ENCODE peak calls at places on chromosomes 12 and 14, in nine cellular contexts. C, O, Q, T, M, P, E, Y and J are unnamed samples. For H3K36me3, the result is how much of the 10 kb centered on the place peaks cover.

GRCh38 chr12:74365178-74365964 is 172.3 kb upstream of the ATXN7L3B start:
- DNase-seq in C (peak), O (no peak), Q (no peak), T (no peak), M (no peak), P (no peak), E (peak), Y (peak), J (no peak)

GRCh38 chr12:31773867-31774266 is 45.0 kb upstream of the AMN1 start:
- DNase-seq in C (no peak), O (peak), Q (no peak), T (no peak), M (no peak), P (no peak), E (no peak), Y (no peak), J (no peak)

GRCh38 chr12:78062781-78063180 is 232.1 kb downstream of the NAV3 start:
- DNase-seq in C (peak), O (peak), Q (no peak), T (no peak), M (peak), P (peak), E (no peak), Y (peak), J (no peak)

GRCh38 chr12:93237235-93237915 is 140.3 kb upstream of the NUDT4 start:
- DNase-seq in C (no peak), O (no peak), Q (no peak), T (no peak), M (no peak), P (peak), E (no peak), Y (no peak), J (no peak)

GRCh38 chr12:51265024-51265423 is 5.2 kb downstream of the SMAGP start:
- DNase-seq in C (no peak), O (no peak), Q (no peak), T (no peak), M (no peak), P (no peak), E (no peak), Y (no peak), J (no peak)

GRCh38 chr14:35342160-35343010 is 50.2 kb downstream of the PSMA6 start:
- DNase-seq in C (no peak), O (no peak), Q (no peak), T (peak), M (peak), P (peak), E (peak), Y (peak), J (no peak)

GRCh38 chr12:12563529-12563928 is 866 bp upstream of the DUSP16 start:
- DNase-seq in C (peak), O (no peak), Q (no peak), T (no peak), M (no peak), P (peak), E (no peak), Y (peak), J (no peak)

GRCh38 chr12:7940906-7941305 is 4.9 kb upstream of the SLC2A3 start:
- DNase-seq in C (no peak), O (no peak), Q (no peak), T (no peak), M (no peak), P (no peak), E (no peak), Y (no peak), J (no peak)

GRCh38 chr14:74514471-74514932 is 20.9 kb downstream of the ISCA2 start:
- DNase-seq in C (no peak), O (peak), Q (peak), T (peak), M (no peak), P (no peak), E (no peak), Y (peak), J (no peak)

GRCh38 chr12:94973202-94973601 is 30.3 kb downstream of the NDUFA12 start:
- DNase-seq in C (no peak), O (no peak), Q (no peak), T (no peak), M (no peak), P (no peak), E (no peak), Y (peak), J (no peak)

GRCh38 chr12:57844725-57845477 is 1.6 kb downstream of the CTDSP2 start:
- DNase-seq in C (no peak), O (peak), Q (peak), T (peak), M (peak), P (peak), E (peak), Y (peak), J (no peak)

GRCh38 chr14:68573126-68573525 is 219.7 kb downstream of the ZFP36L1 start:
- DNase-seq in C (no peak), O (no peak), Q (no peak), T (peak), M (no peak), P (no peak), E (no peak), Y (no peak), J (no peak)

GRCh38 chr12:31117203-31118011 is 43.7 kb downstream of the DDX11 start:
- DNase-seq in C (peak), O (peak), Q (peak), T (no peak), M (no peak), P (no peak), E (peak), Y (peak), J (no peak)

GRCh38 chr12:122596838-122597237 is 69.8 kb downstream of the KNTC1 start:
- DNase-seq in C (no peak), O (no peak), Q (no peak), T (no peak), M (no peak), P (no peak), E (no peak), Y (no peak), J (no peak)
- H3K36me3 ChIP-seq in C (under half), O (under half), Q (under half), T (under half), M (under half), P (under half), E (under half), Y (under half), J (under half)

DNA sequence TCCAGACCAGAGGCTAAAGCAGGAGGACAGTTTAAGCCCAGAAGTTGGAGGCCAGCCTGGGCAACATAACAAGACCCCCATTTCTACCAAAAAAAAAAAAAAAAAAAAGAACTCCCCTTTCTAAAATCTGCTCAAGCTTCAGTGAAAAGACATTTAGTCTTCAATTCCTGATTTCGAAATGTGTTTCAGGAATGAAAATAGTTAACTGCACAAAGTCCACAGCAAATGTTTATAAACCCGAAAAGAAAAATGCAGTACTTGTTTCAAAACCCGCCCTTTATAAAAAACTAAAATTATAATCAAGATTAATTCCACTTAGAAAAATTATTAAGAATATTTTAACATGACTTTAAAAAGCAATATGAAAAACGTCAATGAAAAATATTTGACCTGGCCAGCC is 12.1 kb downstream of the ATXN2 start:
- DNase-seq in C (no peak), O (no peak), Q (no peak), T (no peak), M (no peak), P (no peak), E (no peak), Y (no peak), J (no peak)
- TF ChIP-seq POLR2A in C (no peak), O (no peak), Q (no peak), T (no peak), M (no peak), P (no peak), E (no peak), Y (no peak), J (no peak)

GRCh38 chr14:49582211-49582977 is 3.8 kb downstream of the RPS29 start:
- DNase-seq in C (no peak), O (no peak), Q (no peak), T (no peak), M (no peak), P (no peak), E (no peak), Y (no peak), J (no peak)

GRCh38 chr14:49583629-49584028 is 2.6 kb downstream of the RPS29 start:
- DNase-seq in C (no peak), O (no peak), Q (no peak), T (no peak), M (no peak), P (no peak), E (no peak), Y (peak), J (no peak)

GRCh38 chr14:49579841-49580240 is 6.3 kb downstream of the RPS29 start:
- DNase-seq in C (no peak), O (no peak), Q (no peak), T (no peak), M (no peak), P (no peak), E (no peak), Y (no peak), J (no peak)

GRCh38 chr14:49581961-49582210 is 4.3 kb downstream of the RPS29 start:
- DNase-seq in C (no peak), O (no peak), Q (no peak), T (no peak), M (no peak), P (no peak), E (no peak), Y (no peak), J (no peak)

DNA sequence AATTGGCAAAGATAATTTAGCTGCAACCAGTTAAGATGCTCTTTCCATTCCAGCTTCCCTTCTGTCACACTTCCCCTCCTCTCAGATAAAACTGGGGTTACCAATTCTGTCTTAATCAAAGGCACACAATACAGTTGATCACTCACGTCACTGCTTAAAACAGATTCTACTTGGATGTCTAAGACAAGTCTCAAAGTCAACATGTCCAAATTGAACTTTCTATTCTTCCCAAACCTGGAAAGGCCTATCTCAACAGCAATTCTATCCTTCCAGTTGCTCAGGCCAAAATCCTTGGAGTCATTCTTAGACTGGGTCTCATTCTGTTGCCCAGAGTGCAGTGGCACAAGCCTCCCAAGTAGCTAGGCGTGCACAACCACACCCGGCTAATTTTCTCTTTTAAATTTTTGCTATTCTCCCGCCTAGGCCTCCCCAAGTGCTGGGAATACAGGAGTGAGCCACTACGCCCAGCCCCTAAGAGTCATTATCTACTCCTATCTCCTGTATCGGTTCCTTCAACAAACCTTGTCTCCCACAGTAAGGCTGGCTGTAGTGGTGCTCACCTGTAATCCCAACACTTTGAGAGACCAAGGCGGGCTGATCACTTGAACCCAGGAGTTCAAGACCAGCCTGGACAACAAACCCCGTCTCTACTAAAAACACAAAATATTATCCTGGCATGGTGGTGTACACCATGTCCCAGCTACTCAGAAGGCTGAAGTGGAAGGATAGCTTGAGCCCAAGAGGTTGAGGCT is 4.8 kb downstream of the RPS29 start:
- DNase-seq in C (no peak), O (no peak), Q (no peak), T (no peak), M (no peak), P (no peak), E (no peak), Y (no peak), J (no peak)
- H3K36me3 ChIP-seq in C (under half), O (under half), Q (under half), T (under half), M (under half), P (under half), E (under half), Y (under half), J (under half)

GRCh38 chr12:110343921-110344555 is 59.5 kb downstream of the ANAPC7 start:
- DNase-seq in C (no peak), O (no peak), Q (no peak), T (no peak), M (no peak), P (no peak), E (no peak), Y (no peak), J (no peak)

GRCh38 chr12:110344657-110345056 is 58.9 kb downstream of the ANAPC7 start:
- DNase-seq in C (no peak), O (no peak), Q (no peak), T (no peak), M (no peak), P (no peak), E (no peak), Y (no peak), J (no peak)

GRCh38 chr12:110343114-110343513 is 60.4 kb downstream of the ANAPC7 start:
- DNase-seq in C (no peak), O (no peak), Q (no peak), T (no peak), M (no peak), P (no peak), E (no peak), Y (no peak), J (no peak)

GRCh38 chr12:110340706-110341105 is 59.7 kb downstream of the ATP2A2 start:
- DNase-seq in C (no peak), O (no peak), Q (no peak), T (no peak), M (no peak), P (no peak), E (no peak), Y (no peak), J (no peak)

DNA sequence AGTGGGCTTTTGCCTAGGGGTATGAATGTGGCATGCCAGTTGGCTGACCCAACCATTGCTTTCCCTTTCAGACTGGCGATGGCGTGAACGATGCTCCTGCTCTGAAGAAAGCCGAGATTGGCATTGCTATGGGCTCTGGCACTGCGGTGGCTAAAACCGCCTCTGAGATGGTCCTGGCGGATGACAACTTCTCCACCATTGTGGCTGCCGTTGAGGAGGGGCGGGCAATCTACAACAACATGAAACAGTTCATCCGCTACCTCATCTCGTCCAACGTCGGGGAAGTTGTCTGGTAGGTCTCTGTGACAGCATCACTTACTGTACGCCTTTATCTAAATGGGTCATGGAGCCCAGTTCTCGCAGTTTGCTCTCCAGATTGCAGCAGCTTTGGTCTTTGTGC is 61.1 kb downstream of the ATP2A2 start:
- DNase-seq in C (no peak), O (no peak), Q (no peak), T (no peak), M (no peak), P (no peak), E (no peak), Y (no peak), J (no peak)
- TF ChIP-seq POLR2A in C (no peak), O (no peak), Q (no peak), T (no peak), M (no peak), P (no peak), E (no peak), Y (no peak), J (no peak)

DNA sequence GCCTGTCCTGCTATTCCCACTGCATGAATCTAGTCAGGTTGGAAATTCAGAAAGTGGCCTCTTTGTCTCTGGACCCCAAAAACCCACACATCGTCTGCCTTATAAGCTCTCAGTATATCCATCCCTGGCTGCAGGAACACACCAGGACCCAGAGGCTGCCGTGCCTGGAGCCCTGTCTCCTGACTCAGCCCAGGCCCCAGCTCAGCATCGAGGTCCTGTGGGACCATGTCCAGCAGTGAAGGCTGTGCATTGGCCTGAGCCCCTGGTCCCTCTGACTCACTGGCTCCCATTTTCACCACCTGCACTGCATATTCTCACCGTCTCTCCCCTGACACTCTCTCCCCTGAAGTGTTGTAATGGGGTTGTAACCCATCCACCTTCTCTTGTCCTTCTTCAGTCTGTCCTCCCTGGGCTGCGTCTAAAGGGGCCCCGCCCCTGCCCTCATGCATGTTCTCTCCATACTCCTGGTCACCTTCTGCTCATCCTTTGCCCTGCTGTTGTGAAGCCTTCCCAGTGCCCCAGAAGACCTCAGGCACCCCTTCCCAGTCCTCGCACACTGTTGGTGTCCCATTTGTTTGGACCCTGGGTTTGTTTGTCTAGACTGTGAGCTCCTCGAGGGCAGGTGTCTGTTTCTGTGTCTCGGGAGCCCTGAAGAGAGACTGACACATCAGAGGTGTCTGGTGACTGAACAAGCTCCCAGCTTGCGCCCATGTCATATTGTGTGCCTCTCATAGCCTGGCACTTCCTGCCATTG is 43.8 kb downstream of the EVL start:
- DNase-seq in C (no peak), O (no peak), Q (no peak), T (peak), M (no peak), P (no peak), E (peak), Y (peak), J (no peak)
- H3K36me3 ChIP-seq in C (under half), O (under half), Q (under half), T (under half), M (under half), P (under half), E (under half), Y (under half), J (under half)

DNA sequence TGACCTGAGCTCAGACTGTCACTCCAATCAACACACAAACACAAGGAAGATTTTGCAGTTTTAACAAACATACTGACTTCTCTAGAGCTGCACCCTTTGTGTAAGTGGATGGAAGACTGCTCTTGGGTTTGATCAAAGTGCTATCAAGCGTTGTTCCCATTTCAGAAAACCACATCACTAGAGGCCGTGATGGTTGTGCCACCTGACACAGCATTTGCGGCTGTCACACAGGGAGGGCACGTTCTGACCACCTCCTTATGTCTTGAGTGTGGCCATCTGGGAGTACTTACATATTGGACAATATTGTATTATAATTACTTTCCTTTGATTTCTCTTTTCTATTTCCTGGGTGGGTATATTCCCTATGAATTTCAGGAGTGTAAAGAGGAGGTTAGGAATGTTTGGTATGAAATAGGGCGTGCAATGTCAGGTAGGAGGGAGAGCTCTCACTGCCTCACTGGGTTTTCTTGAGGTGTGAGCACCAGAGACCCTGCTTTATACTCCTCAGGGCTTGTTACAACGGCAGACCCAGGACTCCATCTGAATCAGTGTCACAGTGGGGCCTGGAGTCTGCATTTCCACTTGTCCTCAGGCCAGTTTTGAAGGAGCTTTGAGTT is 74.3 kb downstream of the SYNE3 start:
- DNase-seq in C (no peak), O (no peak), Q (no peak), T (no peak), M (no peak), P (no peak), E (no peak), Y (no peak), J (no peak)
- TF ChIP-seq POLR2A in C (no peak), O (no peak), Q (no peak), T (no peak), M (no peak), P (no peak), E (no peak), Y (no peak), J (no peak)

DNA sequence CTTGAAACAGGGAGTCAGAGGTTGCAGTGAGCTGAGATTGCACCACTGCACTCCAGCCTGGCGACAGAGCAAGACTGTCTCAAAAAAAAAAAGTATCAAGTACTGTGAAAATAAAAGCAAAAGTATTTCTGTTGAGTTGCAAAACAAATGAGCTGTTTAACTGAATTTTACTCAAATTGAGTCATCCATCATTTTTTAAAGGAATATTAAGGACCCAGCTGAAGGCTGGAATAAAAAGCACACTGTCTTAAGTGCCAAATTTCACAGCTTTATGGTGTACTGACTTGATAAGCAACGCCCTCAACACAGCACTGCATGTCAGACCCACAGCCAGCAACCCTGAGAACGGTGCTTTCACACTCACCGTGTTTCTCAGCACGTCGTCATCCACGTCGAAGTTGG is 57.9 kb downstream of the AMN start:
- DNase-seq in C (no peak), O (no peak), Q (peak), T (no peak), M (no peak), P (no peak), E (no peak), Y (no peak), J (no peak)
- H3K36me3 ChIP-seq in C (under half), O (under half), Q (under half), T (half or more), M (half or more), P (half or more), E (under half), Y (half or more), J (under half)

DNA sequence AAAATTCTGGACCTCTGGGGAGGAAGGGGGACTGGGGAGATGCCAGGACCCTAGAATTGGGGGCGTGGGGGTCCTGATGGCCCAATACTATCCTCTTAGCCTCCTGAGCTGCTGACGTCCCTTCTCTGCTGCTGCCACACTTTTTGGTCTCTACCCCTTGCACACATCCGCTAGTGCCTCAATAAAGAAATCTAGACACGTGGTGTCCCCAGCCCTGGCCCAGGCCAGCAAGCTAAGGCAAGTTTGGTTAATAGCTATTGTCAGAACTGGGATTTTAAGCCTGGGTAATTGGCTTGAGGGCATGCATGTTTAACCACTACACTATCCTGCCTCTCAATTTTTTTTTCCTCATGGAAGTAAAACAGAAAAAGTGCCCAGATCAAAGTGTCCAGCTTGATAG is 962 bp downstream of the OAS2 start:
- DNase-seq in C (no peak), O (no peak), Q (peak), T (no peak), M (peak), P (no peak), E (no peak), Y (no peak), J (no peak)
- TF ChIP-seq POLR2A in C (no peak), O (no peak), Q (no peak), T (no peak), M (no peak), P (no peak), E (no peak), Y (no peak), J (no peak)